ENCODE peak calls at places on chromosomes 6 and 20, in nine cellular contexts. G is OCI-LY7, Z is astrocyte of the spinal cord, R is lower leg skin, F is Peyer's patch, O is nephron progenitor cell, W is left ventricle myocardium inferior, V is HFF-Myc, Y is psoas muscle. H is an unnamed sample.

GRCh38 chr20:47878601-47879004 is 93.3 kb upstream of the SULF2 start:
- DNase-seq in V (no peak), W (no peak), R (no peak), O (no peak), G (no peak), Z (no peak), Y (no peak), F (no peak), H (no peak)

GRCh38 chr6:152380993-152381898 is 255.9 kb downstream of the SYNE1 start:
- DNase-seq in F (peak; percentile 64), G (no peak), Y (peak; percentile 85), V (peak; percentile 94), Z (peak; percentile 97), W (peak; percentile 71), R (peak; percentile 76), O (peak; percentile 34), H (no peak)

GRCh38 chr20:22001886-22002285 is 296.4 kb downstream of the PAX1 start:
- DNase-seq in R (no peak), G (no peak), W (no peak), O (no peak), F (no peak), V (no peak), Z (no peak), Y (no peak), H (no peak)

GRCh38 chr6:36510365-36510764 is 36.9 kb downstream of the STK38 start:
- DNase-seq in G (no peak), V (no peak), R (no peak), W (no peak), Y (no peak), Z (no peak), O (no peak), F (peak; percentile 91), H (no peak)

GRCh38 chr6:82365011-82365751 is 1.6 kb downstream of the TPBG start:
- DNase-seq in Z (peak; percentile 53), V (no peak), O (peak; percentile 54), G (no peak), Y (no peak), W (no peak), R (no peak), F (no peak), H (peak; percentile 20)

GRCh38 chr6:168060521-168060931 is 18.5 kb downstream of the FRMD1 start:
- DNase-seq in V (no peak), Z (peak; percentile 37), W (peak; percentile 72), F (peak; percentile 74), O (peak; percentile 68), R (no peak), G (no peak), Y (peak; percentile 77), H (no peak)

GRCh38 chr20:44549123-44549522 is 27.3 kb upstream of the SERINC3 start:
- DNase-seq in Y (no peak), V (no peak), O (no peak), G (no peak), W (no peak), Z (no peak), R (no peak), F (no peak), H (no peak)

GRCh38 chr6:150345786-150346185 is 23.0 kb upstream of the IYD start:
- DNase-seq in R (no peak), G (no peak), V (no peak), O (no peak), Y (no peak), F (no peak), W (no peak), Z (no peak), H (no peak)

GRCh38 chr6:107843400-107843799 is 19.3 kb upstream of the SCML4 start:
- DNase-seq in R (no peak), Z (no peak), Y (no peak), W (no peak), G (no peak), V (no peak), F (peak; percentile 53), O (no peak), H (no peak)

GRCh38 chr6:150342126-150342525 is 26.7 kb upstream of the IYD start:
- DNase-seq in R (no peak), W (no peak), O (no peak), Y (no peak), Z (no peak), G (no peak), V (no peak), F (no peak), H (no peak)

GRCh38 chr6:127382413-127382812 is 39.0 kb upstream of the ECHDC1 start:
- DNase-seq in V (no peak), R (no peak), G (no peak), O (no peak), W (no peak), Z (no peak), F (no peak), Y (no peak), H (peak; percentile 39)

GRCh38 chr6:36984581-36985383 is 1.2 kb downstream of the MTCH1 start:
- DNase-seq in Z (peak; percentile 64), O (peak; percentile 50), G (no peak), V (peak; percentile 30), F (peak; percentile 65), Y (peak; percentile 69), R (no peak), W (no peak), H (no peak)

GRCh38 chr6:106204961-106205360 is 118.8 kb downstream of the PRDM1 start:
- DNase-seq in Z (no peak), W (no peak), F (no peak), G (peak; percentile 6), V (no peak), Y (no peak), O (no peak), R (no peak), H (no peak)

GRCh38 chr20:25209400-25209799 is 13.9 kb downstream of the ENTPD6 start:
- DNase-seq in F (no peak), R (no peak), Y (no peak), Z (no peak), V (no peak), W (no peak), G (no peak), O (no peak), H (no peak)

GRCh38 chr6:66538548-66539135 is 831.6 kb upstream of the EYS start:
- DNase-seq in Z (no peak), R (no peak), F (no peak), G (no peak), W (no peak), Y (no peak), O (no peak), V (no peak), H (no peak)

GRCh38 chr6:86306210-86306609 is 631.1 kb upstream of the HTR1E start:
- DNase-seq in Z (no peak), V (no peak), G (no peak), W (no peak), Y (no peak), O (no peak), F (no peak), R (no peak), H (no peak)

DNA sequence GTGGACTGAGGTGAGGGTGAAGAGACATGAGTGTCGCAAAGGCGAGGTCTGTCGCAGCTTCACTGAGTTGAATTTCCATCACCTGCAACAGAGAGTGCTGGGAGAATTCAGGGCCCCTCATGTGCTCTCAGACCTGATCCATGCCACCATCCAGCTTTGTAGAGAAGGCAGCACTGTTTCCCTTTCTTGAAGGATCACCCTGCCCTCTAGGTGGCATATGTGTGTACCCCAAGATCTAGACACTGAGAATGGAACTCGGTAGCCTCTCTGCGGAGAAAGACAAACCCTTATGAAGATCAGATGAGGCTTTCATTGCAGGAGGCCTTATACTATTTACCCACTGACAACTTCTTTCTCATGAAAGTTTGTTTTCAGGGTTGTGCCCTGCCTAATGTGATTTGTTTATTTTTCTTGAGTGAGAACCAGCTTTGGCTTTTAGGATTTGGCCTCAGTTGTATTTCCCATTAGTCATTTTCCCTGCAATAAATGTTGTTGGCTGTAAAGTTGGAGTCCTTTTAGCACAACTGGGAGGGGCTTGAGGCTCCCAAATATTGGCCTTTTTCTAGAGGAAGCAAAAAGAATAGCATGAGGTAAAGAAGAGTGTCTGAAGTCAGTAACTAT is 811.3 kb downstream of the DHX35 start:
- DNase-seq in O (no peak), W (no peak), G (no peak), R (no peak), F (no peak), V (no peak), Y (no peak), Z (peak; percentile 49), H (no peak)
- TF ChIP-seq CTCF in O (no peak), W (no peak), G (no peak), R (no peak), F (no peak), V (no peak), Y (no peak), Z (no peak), H (no peak)

GRCh38 chr6:29792123-29793035 is 35.2 kb upstream of the HLA-G start:
- DNase-seq in F (peak; percentile 79), W (peak; percentile 77), V (no peak), R (peak; percentile 35), O (peak; percentile 64), Z (no peak), Y (peak; percentile 78), G (no peak), H (peak; percentile 76)
- TF ChIP-seq CTCF in F (peak; percentile 42), W (peak; percentile 82), V (peak; percentile 43), R (no peak), O (no peak), Z (peak; percentile 47), Y (peak; percentile 43), G (no peak), H (peak; percentile 39)

DNA sequence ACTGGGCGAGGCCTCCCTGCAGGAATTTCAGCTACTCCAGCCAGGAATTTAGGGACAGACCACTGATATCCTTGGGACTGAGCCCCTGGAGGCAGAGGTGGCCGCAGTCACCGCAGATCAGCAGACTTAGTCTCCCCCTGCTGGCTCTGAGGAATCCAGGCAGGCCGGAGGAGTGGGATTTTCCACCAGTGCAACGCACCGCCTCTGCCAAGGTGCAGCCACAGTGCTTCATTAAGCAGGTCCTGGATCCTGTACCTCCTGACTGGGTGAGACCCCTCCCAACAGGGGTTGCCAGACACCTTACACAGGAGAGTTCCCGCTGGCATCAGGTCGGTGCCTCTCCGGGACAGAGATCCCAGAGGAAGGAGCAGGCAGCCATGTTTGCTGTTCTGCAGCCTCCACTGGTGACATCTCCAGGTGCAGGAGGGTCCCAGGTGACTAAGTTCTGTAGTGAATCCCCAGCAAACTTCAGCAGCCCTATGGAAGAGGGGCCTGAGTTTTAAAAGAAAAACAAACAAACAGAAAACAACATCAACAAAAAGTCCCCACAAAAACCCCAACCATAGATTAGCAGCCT is 515.2 kb downstream of the FRK start:
- DNase-seq in G (no peak), Z (no peak), Y (peak; percentile 52), W (no peak), R (no peak), V (no peak), O (peak; percentile 40), F (no peak), H (no peak)
- TF ChIP-seq CTCF in G (no peak), Z (peak; percentile 4), Y (no peak), W (peak; percentile 55), R (no peak), V (peak; percentile 26), O (peak; percentile 44), F (no peak), H (no peak)

DNA sequence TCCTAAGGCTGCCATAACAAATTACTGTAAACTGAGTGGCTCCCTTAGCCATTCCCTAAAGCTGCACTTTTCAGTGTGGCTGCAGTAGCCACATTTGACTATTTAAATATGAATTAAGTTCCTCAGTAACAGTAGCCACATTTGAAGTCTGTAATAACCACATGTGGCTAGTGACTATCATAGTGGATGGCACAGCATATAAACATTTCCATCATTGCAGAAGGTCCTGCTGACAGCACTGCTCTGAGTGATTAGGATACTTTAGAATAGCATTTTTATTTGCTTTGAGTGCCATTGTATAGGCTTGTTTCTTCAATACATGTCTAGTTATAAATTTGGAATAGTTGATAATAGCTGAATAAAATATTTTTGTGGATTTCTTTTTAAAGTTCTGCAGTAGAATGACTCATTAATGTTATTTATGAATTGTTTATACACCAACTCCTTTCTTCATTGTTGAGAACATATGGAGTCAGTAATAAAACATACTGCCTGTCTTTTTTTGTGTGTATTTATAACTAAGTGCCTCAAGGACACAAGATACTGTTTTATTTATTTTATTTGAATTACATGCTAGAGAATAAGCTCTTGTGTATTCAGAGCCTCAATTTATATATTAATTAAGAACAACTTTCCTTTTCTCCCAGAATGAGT is 217.2 kb downstream of the CDKAL1 start:
- DNase-seq in Y (no peak), F (no peak), V (peak; percentile 21), W (no peak), G (no peak), R (no peak), O (no peak), Z (no peak), H (no peak)
- TF ChIP-seq CTCF in Y (no peak), F (no peak), V (no peak), W (no peak), G (no peak), R (no peak), O (no peak), Z (no peak), H (no peak)